ENCODE peak calls at places on chromosomes 6 and 20, in five cellular contexts. J, I, V, E and P are unnamed samples.

GRCh38 chr6:39209360-39209811 is 19.9 kb downstream of the KCNK5 start:
- DNase-seq in J (no peak), I (no peak), V (no peak), E (no peak), P (no peak)

GRCh38 chr6:134995536-134995935 is 45.6 kb upstream of the ALDH8A1 start:
- DNase-seq in J (no peak), I (no peak), V (no peak), E (no peak), P (peak)

GRCh38 chr6:3288711-3289663 is 30.2 kb downstream of the PSMG4 start:
- DNase-seq in J (no peak), I (no peak), V (no peak), E (peak), P (no peak)

GRCh38 chr6:167760979-167761793 is 65.5 kb upstream of the AFDN start:
- DNase-seq in J (no peak), I (no peak), V (peak), E (no peak), P (no peak)

GRCh38 chr20:49210101-49210749 is 9.0 kb upstream of the DDX27 start:
- DNase-seq in J (no peak), I (no peak), V (no peak), E (no peak), P (no peak)

GRCh38 chr20:35952480-35953410 is 1.6 kb downstream of the SCAND1 start:
- DNase-seq in J (no peak), I (peak), V (peak), E (peak), P (peak)

GRCh38 chr6:3515669-3516068 is 58.8 kb upstream of the SLC22A23 start:
- DNase-seq in J (no peak), I (no peak), V (no peak), E (no peak), P (no peak)

GRCh38 chr20:52905235-52905634 is 66.9 kb upstream of the TSHZ2 start:
- DNase-seq in J (no peak), I (no peak), V (no peak), E (no peak), P (no peak)

GRCh38 chr20:62544505-62545055 is 68.8 kb upstream of the GATA5 start:
- DNase-seq in J (no peak), I (no peak), V (no peak), E (no peak), P (no peak)

GRCh38 chr20:3166913-3167342 is 6.4 kb downstream of the LZTS3 start:
- DNase-seq in J (no peak), I (no peak), V (no peak), E (no peak), P (no peak)

GRCh38 chr6:137872071-137872470 is 5.0 kb downstream of the TNFAIP3 start:
- DNase-seq in J (no peak), I (no peak), V (no peak), E (no peak), P (no peak)

GRCh38 chr6:14135865-14136539 is 18.4 kb downstream of the CD83 start:
- DNase-seq in J (no peak), I (peak), V (no peak), E (no peak), P (peak)

GRCh38 chr6:56954389-56955170 is at the start of gene BEND6:
- DNase-seq in J (no peak), I (peak), V (peak), E (peak), P (peak)

GRCh38 chr20:58712116-58712822 is 19.7 kb downstream of the NPEPL1 start:
- DNase-seq in J (no peak), I (no peak), V (no peak), E (no peak), P (no peak)

GRCh38 chr20:32709528-32710121 is 33.6 kb downstream of the COMMD7 start:
- DNase-seq in J (no peak), I (no peak), V (no peak), E (no peak), P (no peak)

GRCh38 chr6:135537782-135538301 is 40.3 kb upstream of the AHI1 start:
- DNase-seq in J (no peak), I (no peak), V (peak), E (no peak), P (peak)

GRCh38 chr20:62321521-62321948 is 18.7 kb downstream of the ADRM1 start:
- DNase-seq in J (no peak), I (no peak), V (peak), E (no peak), P (no peak)

GRCh38 chr20:61494763-61495595 is 242.9 kb downstream of the CDH4 start:
- DNase-seq in J (no peak), I (no peak), V (no peak), E (no peak), P (no peak)

GRCh38 chr6:19988555-19988954 is 151.4 kb downstream of the ID4 start:
- DNase-seq in J (no peak), I (peak), V (no peak), E (no peak), P (peak)

GRCh38 chr20:60063739-60064138 is 105.5 kb downstream of the CDH26 start:
- DNase-seq in J (no peak), I (no peak), V (no peak), E (no peak), P (no peak)

GRCh38 chr6:103672169-103672568 is 1187.5 kb downstream of the HACE1 start:
- DNase-seq in J (no peak), I (peak), V (peak), E (no peak), P (peak)

GRCh38 chr20:34055290-34055689 is 56.8 kb downstream of the EIF2S2 start:
- DNase-seq in J (no peak), I (no peak), V (no peak), E (no peak), P (no peak)

GRCh38 chr6:119243657-119244056 is 105.9 kb downstream of the MAN1A1 start:
- DNase-seq in J (no peak), I (no peak), V (no peak), E (no peak), P (no peak)

GRCh38 chr20:40471261-40471629 is 217.8 kb downstream of the MAFB start:
- DNase-seq in J (no peak), I (no peak), V (no peak), E (peak), P (peak)